ENCODE peak calls at places on chromosomes 11 and 22, in six cellular contexts. Y is astrocyte of the spinal cord, O is amygdala, G is brain microvascular endothelial cell, J is iPS-NIHi11, E is dorsolateral prefrontal cortex. U is an unnamed sample.

GRCh38 chr11:61489833-61490585 is 18.5 kb upstream of the LRRC10B start:
- DNase-seq in Y (no peak), O (no peak), G (no peak), J (peak), E (no peak), U (peak)

GRCh38 chr11:44138286-44138685 is 42.8 kb downstream of the EXT2 start:
- DNase-seq in Y (no peak), O (no peak), G (no peak), J (no peak), E (no peak), U (no peak)

GRCh38 chr22:35539910-35540599 is 576 bp upstream of the RASD2 start:
- DNase-seq in Y (no peak), O (peak), G (no peak), J (peak), E (no peak), U (peak)

GRCh38 chr11:128472128-128473110 is 114.9 kb downstream of the ETS1 start:
- DNase-seq in Y (peak), O (no peak), G (peak), J (no peak), E (no peak), U (no peak)

GRCh38 chr22:23868580-23868979 is 10.9 kb downstream of the SLC2A11 start:
- DNase-seq in Y (no peak), O (no peak), G (no peak), J (no peak), E (no peak), U (no peak)

GRCh38 chr11:44315947-44316387 is 6.0 kb upstream of the ALX4 start:
- DNase-seq in Y (no peak), O (no peak), G (peak), J (no peak), E (no peak), U (no peak)

GRCh38 chr11:69711824-69712801 is 8.3 kb upstream of the FGF19 start:
- DNase-seq in Y (no peak), O (no peak), G (no peak), J (no peak), E (no peak), U (no peak)

GRCh38 chr11:24762076-24762475 is 265.2 kb downstream of the LUZP2 start:
- DNase-seq in Y (no peak), O (no peak), G (no peak), J (no peak), E (no peak), U (no peak)

GRCh38 chr22:38310518-38311330 is 6.5 kb downstream of the CSNK1E start:
- DNase-seq in Y (no peak), O (no peak), G (no peak), J (no peak), E (no peak), U (no peak)

GRCh38 chr11:8694137-8694536 is 11.5 kb downstream of the RPL27A start:
- DNase-seq in Y (no peak), O (no peak), G (no peak), J (no peak), E (no peak), U (no peak)

U was measured in mesendoderm.